ENCODE peak calls at places on chromosomes 2 and 18, in five cellular contexts. C, W, O, D and B are unnamed samples.

GRCh38 chr2:200259577-200259957 is 46.9 kb upstream of the SPATS2L start:
- DNase-seq in C (no peak), W (no peak), O (no peak), D (no peak), B (no peak)

GRCh38 chr2:73314441-73314840 is 21.1 kb upstream of the EGR4 start:
- DNase-seq in C (no peak), W (no peak), O (no peak), D (no peak), B (no peak)

GRCh38 chr2:202376460-202377307 is 557 bp downstream of the BMPR2 start:
- DNase-seq in C (no peak), W (peak; percentile 16), O (no peak), D (peak; percentile 25), B (peak; percentile 51)

GRCh38 chr18:49609416-49610284 is 47.8 kb downstream of the LIPG start:
- DNase-seq in C (no peak), W (no peak), O (no peak), D (no peak), B (no peak)

GRCh38 chr2:44777542-44777941 is 164.0 kb upstream of the SIX3 start:
- DNase-seq in C (no peak), W (no peak), O (peak; percentile 74), D (no peak), B (peak; percentile 16)

GRCh38 chr2:19776941-19777514 is 124.8 kb downstream of the TTC32 start:
- DNase-seq in C (no peak), W (no peak), O (no peak), D (no peak), B (no peak)

GRCh38 chr2:119266091-119266589 is 42.5 kb downstream of the STEAP3 start:
- DNase-seq in C (no peak), W (no peak), O (no peak), D (no peak), B (no peak)

GRCh38 chr18:71831039-71831438 is 713.1 kb downstream of the CBLN2 start:
- DNase-seq in C (no peak), W (no peak), O (no peak), D (no peak), B (no peak)

GRCh38 chr2:120398961-120399888 is 53.3 kb downstream of the INHBB start:
- DNase-seq in C (no peak), W (no peak), O (no peak), D (no peak), B (peak; percentile 1)

GRCh38 chr2:8692783-8693768 is 11.2 kb downstream of the ID2 start:
- DNase-seq in C (no peak), W (no peak), O (peak; percentile 54), D (no peak), B (peak; percentile 62)

GRCh38 chr2:156430978-156431358 is 5.2 kb upstream of the GPD2 start:
- DNase-seq in C (no peak), W (peak; percentile 55), O (no peak), D (no peak), B (no peak)

GRCh38 chr2:60353406-60353800 is 200.1 kb downstream of the BCL11A start:
- DNase-seq in C (no peak), W (no peak), O (peak; percentile 42), D (no peak), B (peak; percentile 29)

GRCh38 chr2:88187038-88187676 is 17.0 kb downstream of the THNSL2 start:
- DNase-seq in C (no peak), W (peak; percentile 74), O (peak; percentile 91), D (no peak), B (peak; percentile 80)

GRCh38 chr2:64865831-64866146 is 123.4 kb upstream of the SLC1A4 start:
- DNase-seq in C (no peak), W (no peak), O (no peak), D (no peak), B (no peak)

GRCh38 chr2:237693281-237694039 is 66.1 kb downstream of the LRRFIP1 start:
- DNase-seq in C (no peak), W (no peak), O (no peak), D (no peak), B (peak; percentile 43)

GRCh38 chr18:50161806-50162205 is 33.1 kb downstream of the MYO5B start:
- DNase-seq in C (no peak), W (no peak), O (no peak), D (no peak), B (peak; percentile 26)

GRCh38 chr2:148746973-148747372 is 102.4 kb downstream of the EPC2 start:
- DNase-seq in C (no peak), W (no peak), O (no peak), D (no peak), B (no peak)

GRCh38 chr2:99881901-99882591 is 260.3 kb downstream of the AFF3 start:
- DNase-seq in C (no peak), W (no peak), O (no peak), D (no peak), B (no peak)

GRCh38 chr18:48872234-48873145 is 78.3 kb downstream of the SMAD7 start:
- DNase-seq in C (no peak), W (no peak), O (no peak), D (no peak), B (no peak)

GRCh38 chr2:121664713-121665112 is 15.5 kb upstream of the CLASP1 start:
- DNase-seq in C (no peak), W (no peak), O (no peak), D (no peak), B (no peak)

GRCh38 chr2:156343096-156343939 is 10.8 kb upstream of the NR4A2 start:
- DNase-seq in C (no peak), W (peak; percentile 28), O (no peak), D (no peak), B (no peak)

GRCh38 chr2:144659731-144660275 is 139.9 kb upstream of the ZEB2 start:
- DNase-seq in C (no peak), W (no peak), O (no peak), D (no peak), B (no peak)

GRCh38 chr2:233059797-233060499 is at the start of gene INPP5D:
- DNase-seq in C (no peak), W (peak; percentile 80), O (no peak), D (peak; percentile 37), B (peak; percentile 68)

GRCh38 chr2:95328386-95329125 is 31.4 kb downstream of the KCNIP3 start:
- DNase-seq in C (no peak), W (no peak), O (no peak), D (no peak), B (no peak)

GRCh38 chr2:99659874-99660273 is 170.1 kb upstream of the REV1 start:
- DNase-seq in C (no peak), W (no peak), O (no peak), D (no peak), B (no peak)

GRCh38 chr2:45255568-45255967 is 246.3 kb upstream of the SIX2 start:
- DNase-seq in C (no peak), W (no peak), O (no peak), D (no peak), B (no peak)

GRCh38 chr2:75632813-75633212 is 13.8 kb upstream of the MRPL19 start:
- DNase-seq in C (no peak), W (no peak), O (no peak), D (no peak), B (no peak)

GRCh38 chr2:67625671-67626070 is 228.5 kb downstream of the ETAA1 start:
- DNase-seq in C (no peak), W (no peak), O (no peak), D (no peak), B (no peak)

GRCh38 chr2:239535413-239535790 is 134.6 kb upstream of the HDAC4 start:
- DNase-seq in C (no peak), W (no peak), O (no peak), D (no peak), B (no peak)

GRCh38 chr18:2887470-2887869 is 40.7 kb downstream of the EMILIN2 start:
- DNase-seq in C (no peak), W (no peak), O (no peak), D (no peak), B (no peak)